ENCODE peak calls at places on chromosomes 6 and 20, in four cellular contexts. H, F, J and T are unnamed samples.
A peak's percentile ranks its signal among the peaks of the same experiment; 100 is the strongest.

GRCh38 chr6:1603708-1604346 is 5.9 kb upstream of the FOXC1 start:
- DNase-seq in H (peak; percentile 85), F (no peak), J (no peak), T (no peak)

GRCh38 chr6:119541132-119541905 is 191.8 kb upstream of the MAN1A1 start:
- DNase-seq in H (no peak), F (no peak), J (no peak), T (no peak)

GRCh38 chr6:127192911-127193503 is 73.7 kb upstream of the RNF146 start:
- DNase-seq in H (no peak), F (no peak), J (no peak), T (no peak)

GRCh38 chr6:47206626-47207025 is 103.1 kb downstream of the TNFRSF21 start:
- DNase-seq in H (no peak), F (no peak), J (no peak), T (no peak)

GRCh38 chr20:49482621-49483017 is at the start of gene KCNB1:
- DNase-seq in H (peak; percentile 96), F (peak; percentile 83), J (peak; percentile 56), T (peak; percentile 19)

GRCh38 chr6:31203345-31203979 is 33.0 kb upstream of the POU5F1 start:
- DNase-seq in H (no peak), F (no peak), J (no peak), T (peak; percentile 73)

GRCh38 chr6:41460742-41461336 is 85.3 kb upstream of the FOXP4 start:
- DNase-seq in H (no peak), F (no peak), J (no peak), T (no peak)

GRCh38 chr6:67629268-67629667 is 1005.8 kb upstream of the ADGRB3 start:
- DNase-seq in H (no peak), F (no peak), J (no peak), T (no peak)

GRCh38 chr20:54122189-54122588 is 51.6 kb downstream of the CYP24A1 start:
- DNase-seq in H (no peak), F (no peak), J (no peak), T (no peak)
- H3K27ac ChIP-seq in H (no peak overlapping the region), F (no peak overlapping the region), J (no peak overlapping the region), T (no peak overlapping the region)

GRCh38 chr6:166956444-166957086 is at the start of gene RNASET2:
- DNase-seq in H (peak; percentile 96), F (peak; percentile 99), J (peak; percentile 99), T (peak; percentile 100)

GRCh38 chr6:166957805-166958076 is 1.4 kb upstream of the RNASET2 start:
- DNase-seq in H (peak; percentile 19), F (no peak), J (no peak), T (no peak)

GRCh38 chr6:166958926-166959861 is 2.8 kb upstream of the RNASET2 start:
- DNase-seq in H (no peak), F (no peak), J (no peak), T (no peak)

GRCh38 chr6:166955865-166956443 is 396 bp downstream of the RNASET2 start:
- DNase-seq in H (peak; percentile 87), F (peak; percentile 62), J (no peak), T (no peak)

DNA sequence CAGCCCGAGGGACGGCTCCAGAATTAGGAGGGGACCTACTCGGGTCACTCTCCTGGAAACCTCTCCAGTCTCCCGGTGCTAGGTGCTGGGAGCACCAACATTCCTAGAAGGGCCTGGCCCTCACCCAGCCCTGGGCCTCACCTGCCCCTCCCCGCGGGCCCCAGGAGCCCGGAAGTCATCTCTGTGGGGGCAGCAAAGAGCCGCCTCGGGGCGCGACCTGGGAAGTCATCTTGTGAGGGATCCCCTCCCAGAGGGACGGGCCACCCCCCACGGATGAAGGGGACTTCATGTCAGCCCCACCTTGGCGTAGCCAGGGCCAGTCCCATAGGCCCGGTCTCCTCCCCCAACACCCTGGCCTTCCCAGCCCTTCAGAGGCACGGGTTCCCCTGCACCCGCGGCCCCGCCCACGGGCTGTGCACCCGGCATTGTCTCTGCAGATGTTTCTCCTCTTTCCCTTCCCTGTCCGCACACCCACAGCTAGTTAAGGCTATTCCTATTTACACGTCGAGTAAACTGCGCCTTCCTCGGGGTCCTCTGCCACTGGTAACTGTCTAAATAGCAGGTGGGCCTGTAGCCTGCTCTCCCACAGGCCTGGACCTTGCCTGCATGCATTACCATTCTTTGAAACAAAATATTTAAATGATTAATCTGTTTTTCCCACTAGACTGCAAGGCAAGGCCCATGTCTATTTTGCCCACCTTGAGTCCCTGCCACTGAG is 896 bp upstream of the RNASET2 start:
- DNase-seq in H (peak; percentile 68), F (peak; percentile 66), J (peak; percentile 66), T (no peak)
- H3K4me1 ChIP-seq in H (peaks cover 22% of the 10 kb centered on the region), F (peaks cover 4% of the 10 kb centered on the region), J (peaks cover 35% of the 10 kb centered on the region), T (peaks cover 34% of the 10 kb centered on the region)

GRCh38 chr6:17615794-17616193 is 15.7 kb downstream of the FAM8A1 start:
- DNase-seq in H (no peak), F (no peak), J (no peak), T (no peak)
- H3K36me3 ChIP-seq in H (peaks cover 6% of the 10 kb centered on the region), F (peaks cover 2% of the 10 kb centered on the region), J (peaks cover 28% of the 10 kb centered on the region), T (peaks cover 12% of the 10 kb centered on the region)

GRCh38 chr6:158819977-158820632 is 937 bp upstream of the EZR start:
- DNase-seq in H (peak; percentile 13), F (no peak), J (no peak), T (no peak)
- H3K27ac ChIP-seq in H (no peak overlapping the region), F (no peak overlapping the region), J (peak overlapping the region; percentile 96), T (peak overlapping the region; percentile 99)